ENCODE peak calls at places on chromosomes 4 and X, in eight cellular contexts. One of them, this sample, is unnamed.

GRCh38 chr4:82599336-82599735 is 37.5 kb upstream of the TMEM150C start:
- DNase-seq in activated naive CD4-positive, alpha-beta T cell treated with anti-CD3 and anti-CD28 coated beads, Interleukin-2, amount 50 U/mL, for 72 hours: no peak
- DNase-seq in NCI-H1092: peak
- DNase-seq in NCI-H187 treated with DMSO at 0.1 percent for 48 hours: no peak
- DNase-seq in caudate nucleus: no peak
- DNase-seq in activated naive CD8-positive, alpha-beta T cell treated with anti-CD3 and anti-CD28 coated beads, Interleukin-2, amount 50 U/mL, for 16 hours: no peak
- DNase-seq in GDM1: peak
- DNase-seq in ACHN: no peak
- DNase-seq in this sample: no peak

GRCh38 chr4:11198516-11199305 is 230.0 kb downstream of the HS3ST1 start:
- DNase-seq in activated naive CD4-positive, alpha-beta T cell treated with anti-CD3 and anti-CD28 coated beads, Interleukin-2, amount 50 U/mL, for 72 hours: no peak
- DNase-seq in NCI-H1092: no peak
- DNase-seq in NCI-H187 treated with DMSO at 0.1 percent for 48 hours: no peak
- DNase-seq in caudate nucleus: no peak
- DNase-seq in activated naive CD8-positive, alpha-beta T cell treated with anti-CD3 and anti-CD28 coated beads, Interleukin-2, amount 50 U/mL, for 16 hours: no peak
- DNase-seq in GDM1: no peak
- DNase-seq in ACHN: no peak
- DNase-seq in this sample: no peak

GRCh38 chr4:41122775-41123174 is 91.6 kb downstream of the APBB2 start:
- DNase-seq in activated naive CD4-positive, alpha-beta T cell treated with anti-CD3 and anti-CD28 coated beads, Interleukin-2, amount 50 U/mL, for 72 hours: no peak
- DNase-seq in NCI-H1092: no peak
- DNase-seq in NCI-H187 treated with DMSO at 0.1 percent for 48 hours: no peak
- DNase-seq in caudate nucleus: no peak
- DNase-seq in activated naive CD8-positive, alpha-beta T cell treated with anti-CD3 and anti-CD28 coated beads, Interleukin-2, amount 50 U/mL, for 16 hours: no peak
- DNase-seq in GDM1: no peak
- DNase-seq in ACHN: no peak
- DNase-seq in this sample: no peak

GRCh38 chr4:106172846-106173245 is 143.2 kb downstream of the TBCK start:
- DNase-seq in activated naive CD4-positive, alpha-beta T cell treated with anti-CD3 and anti-CD28 coated beads, Interleukin-2, amount 50 U/mL, for 72 hours: no peak
- DNase-seq in NCI-H1092: no peak
- DNase-seq in NCI-H187 treated with DMSO at 0.1 percent for 48 hours: no peak
- DNase-seq in caudate nucleus: no peak
- DNase-seq in activated naive CD8-positive, alpha-beta T cell treated with anti-CD3 and anti-CD28 coated beads, Interleukin-2, amount 50 U/mL, for 16 hours: no peak
- DNase-seq in GDM1: no peak
- DNase-seq in ACHN: no peak
- DNase-seq in this sample: no peak

GRCh38 chr4:110854021-110854678 is 231.3 kb upstream of the PITX2 start:
- DNase-seq in activated naive CD4-positive, alpha-beta T cell treated with anti-CD3 and anti-CD28 coated beads, Interleukin-2, amount 50 U/mL, for 72 hours: no peak
- DNase-seq in NCI-H1092: no peak
- DNase-seq in NCI-H187 treated with DMSO at 0.1 percent for 48 hours: no peak
- DNase-seq in caudate nucleus: no peak
- DNase-seq in activated naive CD8-positive, alpha-beta T cell treated with anti-CD3 and anti-CD28 coated beads, Interleukin-2, amount 50 U/mL, for 16 hours: no peak
- DNase-seq in GDM1: no peak
- DNase-seq in ACHN: no peak
- DNase-seq in this sample: no peak

GRCh38 chr4:163161536-163162205 is 5.0 kb downstream of the NAF1 start:
- DNase-seq in activated naive CD4-positive, alpha-beta T cell treated with anti-CD3 and anti-CD28 coated beads, Interleukin-2, amount 50 U/mL, for 72 hours: no peak
- DNase-seq in NCI-H1092: no peak
- DNase-seq in NCI-H187 treated with DMSO at 0.1 percent for 48 hours: no peak
- DNase-seq in caudate nucleus: no peak
- DNase-seq in activated naive CD8-positive, alpha-beta T cell treated with anti-CD3 and anti-CD28 coated beads, Interleukin-2, amount 50 U/mL, for 16 hours: no peak
- DNase-seq in GDM1: no peak
- DNase-seq in ACHN: no peak
- DNase-seq in this sample: no peak

GRCh38 chr4:165839615-165840333 is 33.3 kb upstream of the TLL1 start:
- DNase-seq in activated naive CD4-positive, alpha-beta T cell treated with anti-CD3 and anti-CD28 coated beads, Interleukin-2, amount 50 U/mL, for 72 hours: no peak
- DNase-seq in NCI-H1092: no peak
- DNase-seq in NCI-H187 treated with DMSO at 0.1 percent for 48 hours: no peak
- DNase-seq in caudate nucleus: no peak
- DNase-seq in activated naive CD8-positive, alpha-beta T cell treated with anti-CD3 and anti-CD28 coated beads, Interleukin-2, amount 50 U/mL, for 16 hours: no peak
- DNase-seq in GDM1: no peak
- DNase-seq in ACHN: no peak
- DNase-seq in this sample: no peak

GRCh38 chr4:112201915-112202505 is 29.6 kb upstream of the AP1AR start:
- DNase-seq in activated naive CD4-positive, alpha-beta T cell treated with anti-CD3 and anti-CD28 coated beads, Interleukin-2, amount 50 U/mL, for 72 hours: no peak
- DNase-seq in NCI-H1092: no peak
- DNase-seq in NCI-H187 treated with DMSO at 0.1 percent for 48 hours: no peak
- DNase-seq in caudate nucleus: no peak
- DNase-seq in activated naive CD8-positive, alpha-beta T cell treated with anti-CD3 and anti-CD28 coated beads, Interleukin-2, amount 50 U/mL, for 16 hours: no peak
- DNase-seq in GDM1: no peak
- DNase-seq in ACHN: no peak
- DNase-seq in this sample: no peak

GRCh38 chr4:87566276-87566675 is 37.1 kb upstream of the SPARCL1 start:
- DNase-seq in activated naive CD4-positive, alpha-beta T cell treated with anti-CD3 and anti-CD28 coated beads, Interleukin-2, amount 50 U/mL, for 72 hours: no peak
- DNase-seq in NCI-H1092: no peak
- DNase-seq in NCI-H187 treated with DMSO at 0.1 percent for 48 hours: no peak
- DNase-seq in caudate nucleus: no peak
- DNase-seq in activated naive CD8-positive, alpha-beta T cell treated with anti-CD3 and anti-CD28 coated beads, Interleukin-2, amount 50 U/mL, for 16 hours: no peak
- DNase-seq in GDM1: no peak
- DNase-seq in ACHN: no peak
- DNase-seq in this sample: no peak

GRCh38 chr4:121072836-121073362 is 564 bp upstream of the NDNF start:
- DNase-seq in activated naive CD4-positive, alpha-beta T cell treated with anti-CD3 and anti-CD28 coated beads, Interleukin-2, amount 50 U/mL, for 72 hours: no peak
- DNase-seq in NCI-H1092: no peak
- DNase-seq in NCI-H187 treated with DMSO at 0.1 percent for 48 hours: no peak
- DNase-seq in caudate nucleus: no peak
- DNase-seq in activated naive CD8-positive, alpha-beta T cell treated with anti-CD3 and anti-CD28 coated beads, Interleukin-2, amount 50 U/mL, for 16 hours: no peak
- DNase-seq in GDM1: no peak
- DNase-seq in ACHN: no peak
- DNase-seq in this sample: no peak

GRCh38 chrX:133294126-133294525 is 76.0 kb upstream of the TFDP3 start:
- DNase-seq in activated naive CD4-positive, alpha-beta T cell treated with anti-CD3 and anti-CD28 coated beads, Interleukin-2, amount 50 U/mL, for 72 hours: no peak
- DNase-seq in NCI-H1092: no peak
- DNase-seq in NCI-H187 treated with DMSO at 0.1 percent for 48 hours: no peak
- DNase-seq in caudate nucleus: no peak
- DNase-seq in activated naive CD8-positive, alpha-beta T cell treated with anti-CD3 and anti-CD28 coated beads, Interleukin-2, amount 50 U/mL, for 16 hours: no peak
- DNase-seq in GDM1: no peak
- DNase-seq in ACHN: no peak
- DNase-seq in this sample: no peak

GRCh38 chr4:146186556-146186955 is 11.0 kb downstream of the LSM6 start:
- DNase-seq in activated naive CD4-positive, alpha-beta T cell treated with anti-CD3 and anti-CD28 coated beads, Interleukin-2, amount 50 U/mL, for 72 hours: no peak
- DNase-seq in NCI-H1092: no peak
- DNase-seq in NCI-H187 treated with DMSO at 0.1 percent for 48 hours: no peak
- DNase-seq in caudate nucleus: no peak
- DNase-seq in activated naive CD8-positive, alpha-beta T cell treated with anti-CD3 and anti-CD28 coated beads, Interleukin-2, amount 50 U/mL, for 16 hours: no peak
- DNase-seq in GDM1: no peak
- DNase-seq in ACHN: no peak
- DNase-seq in this sample: no peak

GRCh38 chr4:82984459-82984858 is 26.2 kb downstream of the LIN54 start:
- DNase-seq in activated naive CD4-positive, alpha-beta T cell treated with anti-CD3 and anti-CD28 coated beads, Interleukin-2, amount 50 U/mL, for 72 hours: no peak
- DNase-seq in NCI-H1092: no peak
- DNase-seq in NCI-H187 treated with DMSO at 0.1 percent for 48 hours: no peak
- DNase-seq in caudate nucleus: no peak
- DNase-seq in activated naive CD8-positive, alpha-beta T cell treated with anti-CD3 and anti-CD28 coated beads, Interleukin-2, amount 50 U/mL, for 16 hours: no peak
- DNase-seq in GDM1: no peak
- DNase-seq in ACHN: peak
- DNase-seq in this sample: no peak

GRCh38 chr4:173489514-173489913 is 40.5 kb downstream of the HAND2 start:
- DNase-seq in activated naive CD4-positive, alpha-beta T cell treated with anti-CD3 and anti-CD28 coated beads, Interleukin-2, amount 50 U/mL, for 72 hours: no peak
- DNase-seq in NCI-H1092: no peak
- DNase-seq in NCI-H187 treated with DMSO at 0.1 percent for 48 hours: no peak
- DNase-seq in caudate nucleus: no peak
- DNase-seq in activated naive CD8-positive, alpha-beta T cell treated with anti-CD3 and anti-CD28 coated beads, Interleukin-2, amount 50 U/mL, for 16 hours: no peak
- DNase-seq in GDM1: no peak
- DNase-seq in ACHN: no peak
- DNase-seq in this sample: no peak

GRCh38 chrX:154734101-154734781 is 16.6 kb downstream of the GAB3 start:
- DNase-seq in activated naive CD4-positive, alpha-beta T cell treated with anti-CD3 and anti-CD28 coated beads, Interleukin-2, amount 50 U/mL, for 72 hours: no peak
- DNase-seq in NCI-H1092: no peak
- DNase-seq in NCI-H187 treated with DMSO at 0.1 percent for 48 hours: no peak
- DNase-seq in caudate nucleus: no peak
- DNase-seq in activated naive CD8-positive, alpha-beta T cell treated with anti-CD3 and anti-CD28 coated beads, Interleukin-2, amount 50 U/mL, for 16 hours: no peak
- DNase-seq in GDM1: peak
- DNase-seq in ACHN: no peak
- DNase-seq in this sample: peak

GRCh38 chr4:79163981-79164490 is 161.8 kb downstream of the NAA11 start:
- DNase-seq in activated naive CD4-positive, alpha-beta T cell treated with anti-CD3 and anti-CD28 coated beads, Interleukin-2, amount 50 U/mL, for 72 hours: no peak
- DNase-seq in NCI-H1092: no peak
- DNase-seq in NCI-H187 treated with DMSO at 0.1 percent for 48 hours: no peak
- DNase-seq in caudate nucleus: no peak
- DNase-seq in activated naive CD8-positive, alpha-beta T cell treated with anti-CD3 and anti-CD28 coated beads, Interleukin-2, amount 50 U/mL, for 16 hours: no peak
- DNase-seq in GDM1: no peak
- DNase-seq in ACHN: no peak
- DNase-seq in this sample: no peak

GRCh38 chr4:40626183-40626990 is 3.3 kb downstream of the RBM47 start:
- DNase-seq in activated naive CD4-positive, alpha-beta T cell treated with anti-CD3 and anti-CD28 coated beads, Interleukin-2, amount 50 U/mL, for 72 hours: no peak
- DNase-seq in NCI-H1092: no peak
- DNase-seq in NCI-H187 treated with DMSO at 0.1 percent for 48 hours: no peak
- DNase-seq in caudate nucleus: no peak
- DNase-seq in activated naive CD8-positive, alpha-beta T cell treated with anti-CD3 and anti-CD28 coated beads, Interleukin-2, amount 50 U/mL, for 16 hours: no peak
- DNase-seq in GDM1: no peak
- DNase-seq in ACHN: peak
- DNase-seq in this sample: no peak

GRCh38 chrX:151773434-151773833 is 38.9 kb downstream of the CNGA2 start:
- DNase-seq in activated naive CD4-positive, alpha-beta T cell treated with anti-CD3 and anti-CD28 coated beads, Interleukin-2, amount 50 U/mL, for 72 hours: no peak
- DNase-seq in NCI-H1092: no peak
- DNase-seq in NCI-H187 treated with DMSO at 0.1 percent for 48 hours: no peak
- DNase-seq in caudate nucleus: no peak
- DNase-seq in activated naive CD8-positive, alpha-beta T cell treated with anti-CD3 and anti-CD28 coated beads, Interleukin-2, amount 50 U/mL, for 16 hours: no peak
- DNase-seq in GDM1: no peak
- DNase-seq in ACHN: no peak
- DNase-seq in this sample: no peak

GRCh38 chr4:81466841-81467671 is 4.7 kb downstream of the RASGEF1B start:
- DNase-seq in activated naive CD4-positive, alpha-beta T cell treated with anti-CD3 and anti-CD28 coated beads, Interleukin-2, amount 50 U/mL, for 72 hours: peak
- DNase-seq in NCI-H1092: peak
- DNase-seq in NCI-H187 treated with DMSO at 0.1 percent for 48 hours: peak
- DNase-seq in caudate nucleus: peak
- DNase-seq in activated naive CD8-positive, alpha-beta T cell treated with anti-CD3 and anti-CD28 coated beads, Interleukin-2, amount 50 U/mL, for 16 hours: peak
- DNase-seq in GDM1: peak
- DNase-seq in ACHN: peak
- DNase-seq in this sample: peak

GRCh38 chr4:152606800-152607577 is 71.1 kb upstream of the FBXW7 start:
- DNase-seq in activated naive CD4-positive, alpha-beta T cell treated with anti-CD3 and anti-CD28 coated beads, Interleukin-2, amount 50 U/mL, for 72 hours: no peak
- DNase-seq in NCI-H1092: peak
- DNase-seq in NCI-H187 treated with DMSO at 0.1 percent for 48 hours: no peak
- DNase-seq in caudate nucleus: no peak
- DNase-seq in activated naive CD8-positive, alpha-beta T cell treated with anti-CD3 and anti-CD28 coated beads, Interleukin-2, amount 50 U/mL, for 16 hours: no peak
- DNase-seq in GDM1: no peak
- DNase-seq in ACHN: no peak
- DNase-seq in this sample: no peak

GRCh38 chrX:3295731-3296130 is 50.7 kb downstream of the MXRA5 start:
- DNase-seq in activated naive CD4-positive, alpha-beta T cell treated with anti-CD3 and anti-CD28 coated beads, Interleukin-2, amount 50 U/mL, for 72 hours: no peak
- DNase-seq in NCI-H1092: no peak
- DNase-seq in NCI-H187 treated with DMSO at 0.1 percent for 48 hours: no peak
- DNase-seq in caudate nucleus: no peak
- DNase-seq in activated naive CD8-positive, alpha-beta T cell treated with anti-CD3 and anti-CD28 coated beads, Interleukin-2, amount 50 U/mL, for 16 hours: no peak
- DNase-seq in GDM1: no peak
- DNase-seq in ACHN: peak
- DNase-seq in this sample: no peak

GRCh38 chr4:143782521-143782920 is 82.0 kb upstream of the FREM3 start:
- DNase-seq in activated naive CD4-positive, alpha-beta T cell treated with anti-CD3 and anti-CD28 coated beads, Interleukin-2, amount 50 U/mL, for 72 hours: no peak
- DNase-seq in NCI-H1092: no peak
- DNase-seq in NCI-H187 treated with DMSO at 0.1 percent for 48 hours: no peak
- DNase-seq in caudate nucleus: no peak
- DNase-seq in activated naive CD8-positive, alpha-beta T cell treated with anti-CD3 and anti-CD28 coated beads, Interleukin-2, amount 50 U/mL, for 16 hours: no peak
- DNase-seq in GDM1: no peak
- DNase-seq in ACHN: no peak
- DNase-seq in this sample: no peak

GRCh38 chrX:21658746-21659145 is 616 bp upstream of the KLHL34 start:
- DNase-seq in activated naive CD4-positive, alpha-beta T cell treated with anti-CD3 and anti-CD28 coated beads, Interleukin-2, amount 50 U/mL, for 72 hours: no peak
- DNase-seq in NCI-H1092: no peak
- DNase-seq in NCI-H187 treated with DMSO at 0.1 percent for 48 hours: no peak
- DNase-seq in caudate nucleus: no peak
- DNase-seq in activated naive CD8-positive, alpha-beta T cell treated with anti-CD3 and anti-CD28 coated beads, Interleukin-2, amount 50 U/mL, for 16 hours: no peak
- DNase-seq in GDM1: no peak
- DNase-seq in ACHN: no peak
- DNase-seq in this sample: no peak

GRCh38 chr4:100962698-100963097 is 384.6 kb downstream of the PPP3CA start:
- DNase-seq in activated naive CD4-positive, alpha-beta T cell treated with anti-CD3 and anti-CD28 coated beads, Interleukin-2, amount 50 U/mL, for 72 hours: peak
- DNase-seq in NCI-H1092: no peak
- DNase-seq in NCI-H187 treated with DMSO at 0.1 percent for 48 hours: no peak
- DNase-seq in caudate nucleus: no peak
- DNase-seq in activated naive CD8-positive, alpha-beta T cell treated with anti-CD3 and anti-CD28 coated beads, Interleukin-2, amount 50 U/mL, for 16 hours: no peak
- DNase-seq in GDM1: no peak
- DNase-seq in ACHN: no peak
- DNase-seq in this sample: no peak

GRCh38 chrX:14630724-14631123 is 101.4 kb downstream of the GLRA2 start:
- DNase-seq in activated naive CD4-positive, alpha-beta T cell treated with anti-CD3 and anti-CD28 coated beads, Interleukin-2, amount 50 U/mL, for 72 hours: no peak
- DNase-seq in NCI-H1092: no peak
- DNase-seq in NCI-H187 treated with DMSO at 0.1 percent for 48 hours: no peak
- DNase-seq in caudate nucleus: no peak
- DNase-seq in activated naive CD8-positive, alpha-beta T cell treated with anti-CD3 and anti-CD28 coated beads, Interleukin-2, amount 50 U/mL, for 16 hours: no peak
- DNase-seq in GDM1: no peak
- DNase-seq in ACHN: no peak
- DNase-seq in this sample: no peak

GRCh38 chr4:184347251-184348239 is 126.8 kb downstream of the IRF2 start:
- DNase-seq in activated naive CD4-positive, alpha-beta T cell treated with anti-CD3 and anti-CD28 coated beads, Interleukin-2, amount 50 U/mL, for 72 hours: no peak
- DNase-seq in NCI-H1092: no peak
- DNase-seq in NCI-H187 treated with DMSO at 0.1 percent for 48 hours: peak
- DNase-seq in caudate nucleus: no peak
- DNase-seq in activated naive CD8-positive, alpha-beta T cell treated with anti-CD3 and anti-CD28 coated beads, Interleukin-2, amount 50 U/mL, for 16 hours: no peak
- DNase-seq in GDM1: peak
- DNase-seq in ACHN: no peak
- DNase-seq in this sample: no peak

GRCh38 chr4:83855044-83855443 is 319.1 kb downstream of the GPAT3 start:
- DNase-seq in activated naive CD4-positive, alpha-beta T cell treated with anti-CD3 and anti-CD28 coated beads, Interleukin-2, amount 50 U/mL, for 72 hours: no peak
- DNase-seq in NCI-H1092: no peak
- DNase-seq in NCI-H187 treated with DMSO at 0.1 percent for 48 hours: no peak
- DNase-seq in caudate nucleus: no peak
- DNase-seq in activated naive CD8-positive, alpha-beta T cell treated with anti-CD3 and anti-CD28 coated beads, Interleukin-2, amount 50 U/mL, for 16 hours: no peak
- DNase-seq in GDM1: no peak
- DNase-seq in ACHN: peak
- DNase-seq in this sample: no peak

GRCh38 chr4:149164282-149164681 is 651.4 kb downstream of the IQCM start:
- DNase-seq in activated naive CD4-positive, alpha-beta T cell treated with anti-CD3 and anti-CD28 coated beads, Interleukin-2, amount 50 U/mL, for 72 hours: no peak
- DNase-seq in NCI-H1092: no peak
- DNase-seq in NCI-H187 treated with DMSO at 0.1 percent for 48 hours: no peak
- DNase-seq in caudate nucleus: no peak
- DNase-seq in activated naive CD8-positive, alpha-beta T cell treated with anti-CD3 and anti-CD28 coated beads, Interleukin-2, amount 50 U/mL, for 16 hours: no peak
- DNase-seq in GDM1: no peak
- DNase-seq in ACHN: peak
- DNase-seq in this sample: no peak

GRCh38 chrX:38898261-38898660 is 97.0 kb downstream of the MID1IP1 start:
- DNase-seq in activated naive CD4-positive, alpha-beta T cell treated with anti-CD3 and anti-CD28 coated beads, Interleukin-2, amount 50 U/mL, for 72 hours: no peak
- DNase-seq in NCI-H1092: no peak
- DNase-seq in NCI-H187 treated with DMSO at 0.1 percent for 48 hours: no peak
- DNase-seq in caudate nucleus: no peak
- DNase-seq in activated naive CD8-positive, alpha-beta T cell treated with anti-CD3 and anti-CD28 coated beads, Interleukin-2, amount 50 U/mL, for 16 hours: no peak
- DNase-seq in GDM1: peak
- DNase-seq in ACHN: no peak
- DNase-seq in this sample: no peak